ENCODE peak calls at places on chromosome 15, in four cellular contexts. B, M, F and X are unnamed samples.

GRCh38 chr15:101470548-101471239 is 18.8 kb downstream of the PCSK6 start:
- DNase-seq in M (no peak), F (no peak), B (no peak), X (no peak)

GRCh38 chr15:43828061-43828657 is 1.4 kb downstream of the WDR76 start:
- DNase-seq in M (no peak), B (peak), F (no peak), X (no peak)

GRCh38 chr15:50891159-50891558 is 17.3 kb upstream of the AP4E1 start:
- DNase-seq in B (no peak), F (no peak), M (no peak), X (no peak)

GRCh38 chr15:60000113-60000823 is 3.8 kb upstream of the FOXB1 start:
- DNase-seq in M (no peak), F (no peak), B (no peak), X (no peak)

GRCh38 chr15:97904196-97904572 is 56.3 kb upstream of the ARRDC4 start:
- DNase-seq in M (no peak), B (peak), F (peak), X (peak)

GRCh38 chr15:101528108-101528916 is 38.8 kb upstream of the PCSK6 start:
- DNase-seq in M (no peak), F (peak), B (peak), X (peak)

GRCh38 chr15:68464451-68465090 is 32.6 kb upstream of the ITGA11 start:
- DNase-seq in F (no peak), M (no peak), B (peak), X (no peak)

GRCh38 chr15:66947471-66947870 is 117.9 kb upstream of the SMAD3 start:
- DNase-seq in M (no peak), B (no peak), F (no peak), X (no peak)

GRCh38 chr15:74790080-74790916 is 8.4 kb downstream of the CSK start:
- DNase-seq in B (peak), M (peak), F (peak), X (no peak)

DNA sequence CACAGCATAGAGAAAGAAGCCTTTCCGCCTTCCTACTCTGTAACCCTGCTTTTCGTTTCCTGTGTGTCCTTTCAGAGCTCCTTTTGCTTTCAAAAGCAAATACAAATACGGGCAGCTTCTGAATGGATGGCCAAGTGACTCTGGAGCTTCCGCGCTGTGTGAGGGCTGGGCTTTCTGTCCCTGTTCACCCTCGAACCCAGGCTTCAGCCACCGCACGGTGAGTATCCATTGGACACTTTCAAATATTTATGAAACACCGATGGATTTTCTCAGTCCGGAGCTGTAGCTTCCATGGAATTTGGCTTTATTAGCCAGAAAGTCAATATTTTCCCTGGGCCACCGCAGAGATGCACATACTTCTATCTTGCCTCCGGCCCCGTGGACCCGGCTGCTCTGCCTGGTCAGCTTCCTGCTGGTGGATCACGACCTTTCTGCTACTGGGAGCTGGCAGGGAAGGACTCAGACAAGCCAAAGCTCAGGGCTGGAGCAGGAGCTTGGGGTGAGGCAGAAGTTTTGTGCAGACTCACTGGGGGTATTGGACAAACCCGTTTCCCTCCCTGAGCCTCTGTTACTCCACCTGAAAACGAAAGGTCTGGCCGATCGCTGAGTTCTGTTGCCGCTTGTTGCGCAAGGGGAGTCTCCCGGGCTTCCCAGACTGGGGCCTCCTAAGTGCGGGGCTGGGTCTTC is 63.6 kb downstream of the LINGO1 start:
- DNase-seq in M (no peak), B (peak), F (no peak), X (peak)
- H3K4me3 ChIP-seq in M (peak), B (no peak), F (no peak), X (no peak)

GRCh38 chr15:86082619-86083377 is 3.1 kb downstream of the AGBL1 start:
- DNase-seq in B (no peak), M (no peak), F (no peak), X (no peak)

GRCh38 chr15:86080302-86080701 is 631 bp downstream of the AGBL1 start:
- DNase-seq in M (no peak), F (no peak), B (no peak), X (no peak)

GRCh38 chr15:86076468-86076867 is 3.2 kb upstream of the AGBL1 start:
- DNase-seq in B (no peak), M (no peak), F (no peak), X (no peak)

GRCh38 chr15:86077070-86077469 is 2.6 kb upstream of the AGBL1 start:
- DNase-seq in M (no peak), B (no peak), F (no peak), X (peak)

DNA sequence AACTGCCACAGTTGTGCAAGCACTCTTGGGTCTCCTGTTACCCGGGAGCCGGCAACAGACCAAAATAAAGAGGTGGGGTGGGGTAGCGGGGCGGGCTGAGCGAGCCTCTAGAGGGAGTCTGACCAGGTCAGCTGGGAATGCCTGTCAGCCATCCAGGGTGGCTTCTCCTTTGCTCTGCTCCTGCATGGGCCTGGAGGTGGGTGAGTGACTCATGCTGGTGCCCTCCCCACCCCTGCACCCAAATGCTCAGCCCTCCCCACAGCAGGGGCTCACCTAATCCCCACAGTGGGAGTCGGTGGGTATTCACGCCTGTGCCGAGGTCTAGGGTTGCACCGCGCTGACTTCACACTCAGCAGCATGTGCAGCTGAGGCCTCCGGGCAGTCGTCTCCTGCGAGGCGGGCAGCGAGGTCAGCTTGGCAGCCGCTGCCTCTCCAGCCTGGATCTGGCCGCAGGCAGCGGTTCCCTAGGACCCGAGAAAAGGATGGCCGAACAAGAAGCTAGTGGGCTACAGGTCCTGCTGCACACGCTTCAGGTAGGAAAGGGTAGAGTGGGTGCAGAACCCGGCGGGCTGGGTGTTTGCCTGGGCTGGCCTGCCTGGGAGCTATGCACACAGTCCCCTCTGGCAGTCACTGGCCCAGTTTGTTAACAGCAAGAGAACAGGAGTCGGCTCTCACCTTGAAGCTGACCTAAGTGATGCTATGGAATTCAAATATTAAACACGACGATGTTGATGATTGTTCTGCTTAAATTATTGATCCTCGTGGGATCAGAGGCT is at the start of gene AGBL1:
- DNase-seq in M (no peak), B (no peak), F (no peak), X (peak)
- H3K4me3 ChIP-seq in M (no peak), B (no peak), F (no peak), X (no peak)

DNA sequence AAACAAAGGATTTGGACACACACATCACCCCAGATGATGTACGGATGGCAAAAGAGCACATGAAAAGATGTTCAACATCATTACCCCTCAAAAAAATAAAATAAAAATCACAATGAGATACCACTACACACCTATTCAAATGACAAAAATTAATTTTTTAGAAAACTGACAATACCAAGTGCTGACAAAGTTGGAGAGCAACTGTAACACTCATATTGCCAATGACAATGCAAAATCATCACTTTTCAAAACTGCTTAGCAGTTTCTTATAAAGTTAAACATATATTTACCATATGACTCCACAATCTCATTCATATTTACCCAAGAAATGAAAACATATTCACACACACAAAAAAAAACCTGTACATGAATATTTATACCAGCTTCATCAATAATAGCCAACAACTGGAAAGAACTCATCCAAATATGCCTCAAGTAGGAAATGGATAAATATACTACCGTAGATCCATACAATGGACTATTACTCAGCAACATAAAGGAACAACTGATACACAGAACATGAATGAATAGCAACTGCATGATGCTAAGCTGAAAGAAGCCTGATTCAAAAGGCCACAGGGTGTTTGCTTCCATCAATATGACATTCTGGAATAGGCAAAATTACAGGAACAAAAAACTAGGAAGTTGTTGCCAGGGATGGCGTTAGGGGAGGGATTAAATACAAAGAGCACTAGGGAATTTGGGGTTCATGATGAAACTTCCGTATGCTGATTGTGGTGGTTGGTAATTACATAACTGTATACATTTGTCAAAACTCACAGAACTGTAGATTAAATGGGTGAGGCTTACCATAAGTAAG is 1.3 kb downstream of the FSIP1 start:
- DNase-seq in F (no peak), B (no peak), M (no peak), X (no peak)
- H3K4me3 ChIP-seq in F (no peak), B (no peak), M (no peak), X (no peak)

DNA sequence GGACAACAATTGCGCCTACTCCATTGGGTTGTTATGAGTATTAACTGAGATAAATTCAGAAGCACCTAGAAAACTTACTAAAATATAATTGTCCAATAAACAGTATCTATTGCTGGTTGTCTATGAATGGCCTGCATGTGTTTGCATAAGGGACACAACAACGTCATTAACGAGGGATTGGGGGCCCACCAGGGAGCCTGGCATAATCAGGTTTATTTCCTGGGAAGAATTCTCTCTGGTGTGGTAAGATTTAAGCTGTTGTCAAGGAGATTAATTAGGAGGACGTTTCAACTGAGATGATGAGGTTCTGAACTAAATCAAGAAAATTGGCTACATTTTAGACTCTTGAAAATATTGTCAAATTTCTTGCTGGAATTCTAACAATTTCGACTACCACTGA is 176.1 kb upstream of the CDIN1 start:
- DNase-seq in M (no peak), B (no peak), F (no peak), X (no peak)
- H3K4me3 ChIP-seq in M (no peak), B (no peak), F (no peak), X (no peak)

GRCh38 chr15:96303503-96304054 is 26.9 kb upstream of the NR2F2 start:
- DNase-seq in F (no peak), M (no peak), B (no peak), X (no peak)

GRCh38 chr15:96298217-96298616 is 32.3 kb upstream of the NR2F2 start:
- DNase-seq in F (no peak), B (no peak), M (no peak), X (no peak)

GRCh38 chr15:96297783-96298182 is 32.7 kb upstream of the NR2F2 start:
- DNase-seq in B (no peak), F (no peak), M (no peak), X (no peak)

GRCh38 chr15:96304839-96305238 is 25.7 kb upstream of the NR2F2 start:
- DNase-seq in B (no peak), F (no peak), M (no peak), X (no peak)

DNA sequence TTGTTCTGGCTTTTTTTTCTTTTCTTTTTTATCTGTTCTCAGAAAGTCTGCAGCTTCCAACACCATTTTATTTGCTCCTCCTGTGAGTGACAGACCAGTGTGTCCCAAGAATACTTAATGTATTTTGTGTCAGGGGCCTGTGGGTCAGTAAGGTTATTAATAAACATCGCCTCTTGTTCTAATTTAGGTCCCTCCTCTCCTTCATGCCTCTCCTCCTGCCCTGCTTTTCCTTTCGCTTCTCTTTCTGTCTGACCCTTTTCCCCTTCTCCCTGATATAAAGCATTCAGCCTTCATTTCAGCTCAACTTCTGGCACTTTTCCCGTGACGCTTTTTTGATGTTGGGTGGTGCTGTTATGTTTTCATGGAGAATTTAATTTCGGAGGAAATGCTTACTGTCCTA is 29.7 kb upstream of the NR2F2 start:
- DNase-seq in M (no peak), F (no peak), B (no peak), X (no peak)
- H3K4me3 ChIP-seq in M (no peak), F (no peak), B (no peak), X (no peak)